ENCODE peak calls at places on chromosomes 12 and 14, in ten cellular contexts. P is tibial nerve, L is HepG2, Q is right lobe of liver, K is body of pancreas, E is adrenal gland, O is H1, F is stomach, J is esophagus muscularis mucosa, V is A549. Z is an unnamed sample.

GRCh38 chr12:27013606-27014084 is 539 bp downstream of the TM7SF3 start:
- DNase-seq in P (no peak), L (no peak), Q (no peak), K (no peak), E (peak; percentile 32), O (no peak), F (no peak), J (no peak), V (peak; percentile 27), Z (no peak)

GRCh38 chr14:101849125-101849524 is 87.6 kb downstream of the PPP2R5C start:
- DNase-seq in P (no peak), L (no peak), Q (no peak), K (no peak), E (no peak), O (no peak), F (no peak), J (no peak), V (no peak), Z (no peak)

GRCh38 chr12:59182660-59183455 is 262.6 kb upstream of the LRIG3 start:
- DNase-seq in P (no peak), L (no peak), Q (no peak), K (no peak), E (no peak), O (no peak), F (no peak), J (no peak), V (no peak), Z (no peak)

GRCh38 chr14:56268039-56268438 is 149.8 kb downstream of the PELI2 start:
- DNase-seq in P (no peak), L (no peak), Q (no peak), K (no peak), E (no peak), O (no peak), F (no peak), J (no peak), V (no peak), Z (no peak)

GRCh38 chr12:30570206-30570890 is 125.3 kb downstream of the IPO8 start:
- DNase-seq in P (no peak), L (no peak), Q (no peak), K (peak; percentile 66), E (no peak), O (no peak), F (no peak), J (no peak), V (no peak), Z (no peak)

GRCh38 chr12:113860950-113861349 is 105.2 kb downstream of the RBM19 start:
- DNase-seq in P (no peak), L (no peak), Q (no peak), K (no peak), E (no peak), O (no peak), F (no peak), J (no peak), V (peak; percentile 60), Z (no peak)

GRCh38 chr12:104742551-104742961 is 215.5 kb downstream of the SLC41A2 start:
- DNase-seq in P (no peak), L (no peak), Q (no peak), K (no peak), E (no peak), O (no peak), F (peak; percentile 44), J (no peak), V (no peak), Z (no peak)

GRCh38 chr12:68805592-68806120 is 2.3 kb upstream of the MDM2 start:
- DNase-seq in P (no peak), L (no peak), Q (no peak), K (no peak), E (no peak), O (no peak), F (no peak), J (no peak), V (no peak), Z (no peak)

GRCh38 chr14:75247286-75247922 is 31.2 kb upstream of the FOS start:
- DNase-seq in P (no peak), L (peak; percentile 77), Q (no peak), K (no peak), E (no peak), O (no peak), F (no peak), J (no peak), V (no peak), Z (no peak)
- H3K4me3 ChIP-seq in P (no peak overlapping the region), L (peak overlapping the region; percentile 46), Q (no peak overlapping the region), K (no peak overlapping the region), E (no peak overlapping the region), O (no peak overlapping the region), F (no peak overlapping the region), J (no peak overlapping the region), V (no peak overlapping the region), Z (no peak overlapping the region)

DNA sequence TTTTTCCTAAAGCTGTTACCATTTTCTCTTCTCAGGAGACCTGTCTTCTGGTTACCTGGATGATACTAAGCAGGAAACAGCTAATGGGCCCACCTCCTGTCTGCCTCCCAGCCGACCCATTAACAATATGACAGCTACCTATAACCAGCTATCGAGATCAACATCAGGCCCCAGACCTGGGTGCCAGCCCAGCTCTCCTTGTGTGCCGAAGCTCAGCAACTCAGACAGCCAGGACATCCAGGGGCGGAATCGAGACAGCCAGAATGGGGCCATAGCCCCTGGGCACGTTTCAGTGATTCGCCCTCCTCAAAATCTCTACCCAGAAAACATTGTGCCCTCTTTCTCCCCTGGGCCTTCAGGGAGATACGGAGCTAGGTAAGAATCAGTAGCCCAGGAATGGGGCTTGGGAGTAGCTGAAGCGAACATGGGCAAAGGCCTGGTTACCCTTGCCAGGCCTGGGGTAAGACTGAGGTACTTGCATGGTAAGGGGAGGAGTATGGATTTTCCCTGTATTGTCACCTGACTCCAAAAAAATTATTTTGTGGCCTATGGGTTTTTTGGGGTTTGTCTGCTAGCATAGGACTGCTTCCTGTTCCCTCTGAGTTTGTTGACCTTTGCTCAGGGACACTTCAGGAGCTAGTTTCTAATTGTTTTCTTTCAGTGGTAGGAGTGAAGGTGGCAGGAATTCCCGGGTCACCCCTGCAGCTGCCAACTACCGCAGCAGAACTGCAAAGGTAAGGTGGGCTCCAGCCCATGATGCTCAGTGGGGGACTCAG is 26.6 kb downstream of the TRAFD1 start:
- DNase-seq in P (no peak), L (no peak), Q (no peak), K (no peak), E (peak; percentile 16), O (no peak), F (no peak), J (peak; percentile 37), V (no peak), Z (no peak)
- H3K27ac ChIP-seq in P (no peak overlapping the region), L (no peak overlapping the region), Q (no peak overlapping the region), K (no peak overlapping the region), E (no peak overlapping the region), O (no peak overlapping the region), F (no peak overlapping the region), J (no peak overlapping the region), V (no peak overlapping the region), Z (no peak overlapping the region)

GRCh38 chr12:14949631-14950030 is 11.3 kb upstream of the ERP27 start:
- DNase-seq in P (no peak), L (no peak), Q (no peak), K (no peak), E (no peak), O (no peak), F (no peak), J (no peak), V (no peak), Z (no peak)

GRCh38 chr12:14946856-14947255 is 8.5 kb upstream of the ERP27 start:
- DNase-seq in P (no peak), L (no peak), Q (no peak), K (no peak), E (no peak), O (no peak), F (no peak), J (no peak), V (no peak), Z (no peak)

GRCh38 chr12:14950421-14950820 is 11.0 kb downstream of the ARHGDIB start:
- DNase-seq in P (no peak), L (no peak), Q (no peak), K (no peak), E (no peak), O (no peak), F (no peak), J (no peak), V (no peak), Z (no peak)

GRCh38 chr12:14950982-14951746 is 10.2 kb downstream of the ARHGDIB start:
- DNase-seq in P (no peak), L (peak; percentile 56), Q (no peak), K (no peak), E (peak; percentile 39), O (no peak), F (no peak), J (no peak), V (no peak), Z (no peak)

GRCh38 chr12:14948672-14949071 is 10.3 kb upstream of the ERP27 start:
- DNase-seq in P (peak; percentile 38), L (no peak), Q (no peak), K (peak; percentile 42), E (no peak), O (no peak), F (no peak), J (no peak), V (no peak), Z (peak; percentile 56)
- TF ChIP-seq POLR2A in P (peak; percentile 30), L (no peak), Q (no peak), K (no peak), E (no peak), O (peak; percentile 62), F (no peak), J (no peak), V (no peak), Z (peak; percentile 42)

GRCh38 chr14:54133896-54134295 is 177.3 kb upstream of the BMP4 start:
- DNase-seq in P (no peak), L (peak; percentile 96), Q (no peak), K (no peak), E (peak; percentile 34), O (no peak), F (no peak), J (no peak), V (peak; percentile 11), Z (no peak)

GRCh38 chr14:54127526-54127925 is 170.9 kb upstream of the BMP4 start:
- DNase-seq in P (no peak), L (no peak), Q (no peak), K (no peak), E (no peak), O (no peak), F (no peak), J (no peak), V (no peak), Z (no peak)

GRCh38 chr14:54126947-54127346 is 170.3 kb upstream of the BMP4 start:
- DNase-seq in P (no peak), L (no peak), Q (no peak), K (no peak), E (no peak), O (no peak), F (no peak), J (no peak), V (no peak), Z (no peak)

GRCh38 chr14:54132485-54132884 is 175.9 kb upstream of the BMP4 start:
- DNase-seq in P (no peak), L (no peak), Q (no peak), K (no peak), E (no peak), O (no peak), F (no peak), J (no peak), V (no peak), Z (no peak)

DNA sequence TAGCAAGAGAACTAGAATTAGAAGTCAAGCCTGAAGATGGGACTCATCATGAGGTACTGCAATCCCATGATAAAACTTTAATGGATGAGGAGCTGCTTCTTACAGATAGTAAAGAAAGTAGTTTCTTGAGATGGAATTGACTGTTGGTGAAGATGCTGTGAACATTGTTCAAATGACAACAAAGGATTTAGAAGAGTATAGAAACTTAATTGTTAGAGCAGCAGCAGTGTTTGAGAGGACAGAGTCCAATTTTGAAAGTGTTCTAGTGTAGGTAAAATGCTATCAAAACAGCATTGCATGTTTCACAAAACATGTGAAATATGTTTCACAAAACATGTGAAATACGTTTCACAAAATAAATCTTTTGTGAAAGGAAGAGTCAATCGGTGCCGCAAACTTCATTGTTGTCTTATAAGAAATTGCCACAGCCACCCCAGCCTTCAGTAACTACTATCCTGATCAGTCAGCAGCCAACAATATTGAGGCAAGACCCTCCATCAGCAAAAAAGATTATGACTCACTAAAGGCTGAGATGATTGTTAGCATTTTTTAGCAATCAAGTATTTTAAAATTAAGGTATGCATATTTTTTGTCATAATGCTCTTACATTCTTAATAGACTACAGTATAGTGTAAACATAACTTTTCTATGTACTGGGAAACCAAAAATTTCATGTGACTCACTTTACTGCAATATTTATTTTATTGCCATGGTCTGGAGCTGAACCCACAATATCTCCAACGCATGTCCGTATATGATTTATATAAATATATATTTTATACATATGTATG is 173.4 kb upstream of the BMP4 start:
- DNase-seq in P (no peak), L (no peak), Q (no peak), K (no peak), E (no peak), O (no peak), F (no peak), J (no peak), V (no peak), Z (no peak)
- H3K4me3 ChIP-seq in P (no peak overlapping the region), L (no peak overlapping the region), Q (no peak overlapping the region), K (no peak overlapping the region), E (no peak overlapping the region), O (no peak overlapping the region), F (no peak overlapping the region), J (no peak overlapping the region), V (no peak overlapping the region), Z (no peak overlapping the region)